ENCODE peak calls at places on chromosomes 1 and 21, in ten cellular contexts. One of them, this sample, is unnamed.

GRCh38 chr21:41630249-41630648 is 122.3 kb upstream of the TMPRSS2 start:
- DNase-seq in left lung: no peak
- DNase-seq in IMR-90: peak; percentile 100
- DNase-seq in K562: no peak
- DNase-seq in GM06990: no peak
- DNase-seq in heart left ventricle: no peak
- DNase-seq in psoas muscle: peak; percentile 37
- DNase-seq in thoracic aorta: no peak
- DNase-seq in astrocyte: peak; percentile 100
- DNase-seq in heart right ventricle: no peak
- DNase-seq in this sample: peak; percentile 97

GRCh38 chr1:240282061-240282830 is 190.6 kb downstream of the FMN2 start:
- DNase-seq in left lung: no peak
- DNase-seq in heart left ventricle: no peak
- DNase-seq in heart right ventricle: no peak
- DNase-seq in IMR-90: peak; percentile 45
- DNase-seq in thoracic aorta: no peak
- DNase-seq in K562: no peak
- DNase-seq in astrocyte: no peak
- DNase-seq in psoas muscle: no peak
- DNase-seq in GM06990: no peak
- DNase-seq in this sample: no peak

GRCh38 chr1:71043061-71043460 is 4.6 kb downstream of the PTGER3 start:
- DNase-seq in IMR-90: no peak
- DNase-seq in astrocyte: no peak
- DNase-seq in heart left ventricle: no peak
- DNase-seq in heart right ventricle: no peak
- DNase-seq in GM06990: no peak
- DNase-seq in thoracic aorta: no peak
- DNase-seq in left lung: no peak
- DNase-seq in K562: no peak
- DNase-seq in psoas muscle: no peak
- DNase-seq in this sample: no peak

GRCh38 chr1:54317084-54317483 is 89.1 kb downstream of the SSBP3 start:
- DNase-seq in IMR-90: peak; percentile 42
- DNase-seq in GM06990: no peak
- DNase-seq in astrocyte: no peak
- DNase-seq in heart left ventricle: no peak
- DNase-seq in K562: no peak
- DNase-seq in heart right ventricle: no peak
- DNase-seq in left lung: no peak
- DNase-seq in psoas muscle: no peak
- DNase-seq in thoracic aorta: no peak
- DNase-seq in this sample: no peak

GRCh38 chr1:50857702-50858101 is 102.4 kb downstream of the FAF1 start:
- DNase-seq in astrocyte: no peak
- DNase-seq in heart left ventricle: no peak
- DNase-seq in K562: no peak
- DNase-seq in IMR-90: no peak
- DNase-seq in left lung: no peak
- DNase-seq in heart right ventricle: no peak
- DNase-seq in thoracic aorta: no peak
- DNase-seq in GM06990: no peak
- DNase-seq in psoas muscle: no peak
- DNase-seq in this sample: no peak

GRCh38 chr21:14917762-14918161 is 147.0 kb downstream of the NRIP1 start:
- DNase-seq in thoracic aorta: no peak
- DNase-seq in IMR-90: no peak
- DNase-seq in GM06990: no peak
- DNase-seq in heart right ventricle: no peak
- DNase-seq in heart left ventricle: no peak
- DNase-seq in left lung: no peak
- DNase-seq in astrocyte: no peak
- DNase-seq in K562: no peak
- DNase-seq in psoas muscle: no peak
- DNase-seq in this sample: no peak

GRCh38 chr1:24373044-24373443 is 40.5 kb downstream of the STPG1 start:
- DNase-seq in K562: no peak
- DNase-seq in heart left ventricle: no peak
- DNase-seq in thoracic aorta: no peak
- DNase-seq in GM06990: peak; percentile 72
- DNase-seq in heart right ventricle: no peak
- DNase-seq in IMR-90: no peak
- DNase-seq in astrocyte: no peak
- DNase-seq in psoas muscle: no peak
- DNase-seq in left lung: no peak
- DNase-seq in this sample: no peak

GRCh38 chr1:179124866-179125265 is 43.0 kb downstream of the TOR3A start:
- DNase-seq in GM06990: no peak
- DNase-seq in heart right ventricle: no peak
- DNase-seq in heart left ventricle: no peak
- DNase-seq in IMR-90: peak; percentile 78
- DNase-seq in left lung: no peak
- DNase-seq in K562: no peak
- DNase-seq in thoracic aorta: no peak
- DNase-seq in psoas muscle: no peak
- DNase-seq in astrocyte: peak; percentile 76
- DNase-seq in this sample: no peak

GRCh38 chr1:23422313-23422877 is 2.2 kb downstream of the TCEA3 start:
- DNase-seq in heart left ventricle: peak; percentile 82
- DNase-seq in IMR-90: peak; percentile 82
- DNase-seq in psoas muscle: peak; percentile 73
- DNase-seq in left lung: no peak
- DNase-seq in heart right ventricle: peak; percentile 80
- DNase-seq in astrocyte: peak; percentile 67
- DNase-seq in thoracic aorta: peak; percentile 41
- DNase-seq in GM06990: no peak
- DNase-seq in K562: peak; percentile 82
- DNase-seq in this sample: no peak

DNA sequence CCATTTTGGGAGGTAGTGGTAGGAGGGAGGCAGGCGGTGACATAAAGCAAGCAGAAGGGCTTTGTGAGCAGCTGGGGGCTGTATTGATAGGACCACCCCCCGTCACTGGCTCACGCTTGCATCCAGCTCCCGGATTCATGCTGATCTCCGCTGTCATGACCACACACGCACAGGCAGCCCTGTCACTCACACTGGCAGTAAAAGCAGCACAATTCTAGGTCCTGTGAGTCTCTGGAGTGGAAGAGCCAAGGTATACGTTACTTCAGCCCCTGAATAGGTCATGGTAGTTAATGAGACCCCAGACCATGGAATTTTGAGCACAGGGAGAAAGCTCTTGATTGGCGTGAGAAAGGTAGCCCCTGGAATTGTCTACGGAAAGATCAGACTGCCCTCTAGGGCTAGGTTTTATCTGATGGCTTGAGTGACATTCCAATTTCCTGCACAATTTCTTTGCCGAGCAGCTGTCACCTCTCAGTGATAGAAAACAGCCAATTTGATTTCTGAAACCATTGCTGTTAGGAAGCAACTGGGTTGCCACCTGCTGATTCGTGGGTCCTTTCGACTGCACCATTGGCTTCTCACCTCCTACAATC is 5.4 kb downstream of the OR2B11 start:
- DNase-seq in IMR-90: no peak
- DNase-seq in K562: no peak
- DNase-seq in heart right ventricle: no peak
- DNase-seq in left lung: no peak
- DNase-seq in GM06990: no peak
- DNase-seq in psoas muscle: no peak
- DNase-seq in astrocyte: no peak
- DNase-seq in thoracic aorta: no peak
- DNase-seq in heart left ventricle: no peak
- DNase-seq in this sample: no peak
- TF ChIP-seq CTCF in IMR-90: no peak
- TF ChIP-seq CTCF in K562: no peak
- TF ChIP-seq CTCF in heart right ventricle: no peak
- TF ChIP-seq CTCF in left lung: no peak
- TF ChIP-seq CTCF in GM06990: no peak
- TF ChIP-seq CTCF in psoas muscle: no peak
- TF ChIP-seq CTCF in astrocyte: no peak
- TF ChIP-seq CTCF in thoracic aorta: no peak
- TF ChIP-seq CTCF in heart left ventricle: no peak
- TF ChIP-seq CTCF in this sample: no peak

GRCh38 chr1:98121661-98122060 is 200.8 kb upstream of the DPYD start:
- DNase-seq in thoracic aorta: no peak
- DNase-seq in left lung: no peak
- DNase-seq in heart left ventricle: no peak
- DNase-seq in astrocyte: peak; percentile 23
- DNase-seq in IMR-90: peak; percentile 52
- DNase-seq in K562: no peak
- DNase-seq in psoas muscle: no peak
- DNase-seq in GM06990: no peak
- DNase-seq in heart right ventricle: no peak
- DNase-seq in this sample: no peak

GRCh38 chr1:98130406-98130805 is 209.6 kb upstream of the DPYD start:
- DNase-seq in astrocyte: no peak
- DNase-seq in heart left ventricle: no peak
- DNase-seq in thoracic aorta: no peak
- DNase-seq in heart right ventricle: no peak
- DNase-seq in K562: no peak
- DNase-seq in GM06990: no peak
- DNase-seq in psoas muscle: no peak
- DNase-seq in left lung: no peak
- DNase-seq in IMR-90: peak; percentile 35
- DNase-seq in this sample: no peak

GRCh38 chr1:98129486-98129885 is 208.7 kb upstream of the DPYD start:
- DNase-seq in psoas muscle: no peak
- DNase-seq in IMR-90: no peak
- DNase-seq in heart right ventricle: no peak
- DNase-seq in astrocyte: no peak
- DNase-seq in GM06990: no peak
- DNase-seq in heart left ventricle: no peak
- DNase-seq in left lung: no peak
- DNase-seq in K562: no peak
- DNase-seq in thoracic aorta: no peak
- DNase-seq in this sample: no peak

DNA sequence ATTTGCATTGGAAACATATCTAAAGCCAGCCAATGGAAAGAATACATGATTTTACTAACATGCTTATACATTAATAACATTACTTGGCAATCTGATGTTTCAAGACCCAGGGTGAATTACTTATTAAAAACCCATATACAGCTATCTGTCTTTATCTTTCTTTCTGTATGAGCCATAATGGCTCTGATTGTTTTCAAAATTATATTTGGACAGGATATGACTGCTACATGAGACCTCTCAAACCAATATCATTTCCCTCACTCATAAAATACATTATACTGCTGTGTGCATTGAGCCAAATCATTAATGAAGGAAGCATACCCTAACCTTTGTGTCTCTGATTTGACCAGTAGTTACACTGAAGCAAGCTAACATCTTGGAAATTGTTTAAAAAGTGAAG is 205.9 kb upstream of the DPYD start:
- DNase-seq in heart left ventricle: no peak
- DNase-seq in GM06990: no peak
- DNase-seq in IMR-90: no peak
- DNase-seq in K562: no peak
- DNase-seq in thoracic aorta: no peak
- DNase-seq in heart right ventricle: no peak
- DNase-seq in left lung: no peak
- DNase-seq in psoas muscle: no peak
- DNase-seq in astrocyte: no peak
- DNase-seq in this sample: no peak
- H3K4me3 ChIP-seq in heart left ventricle: no peak overlapping the region
- H3K4me3 ChIP-seq in GM06990: no peak overlapping the region
- H3K4me3 ChIP-seq in IMR-90: no peak overlapping the region
- H3K4me3 ChIP-seq in K562: no peak overlapping the region
- H3K4me3 ChIP-seq in thoracic aorta: no peak overlapping the region
- H3K4me3 ChIP-seq in heart right ventricle: no peak overlapping the region
- H3K4me3 ChIP-seq in left lung: no peak overlapping the region
- H3K4me3 ChIP-seq in psoas muscle: no peak overlapping the region
- H3K4me3 ChIP-seq in astrocyte: no peak overlapping the region
- H3K4me3 ChIP-seq in this sample: no peak overlapping the region

DNA sequence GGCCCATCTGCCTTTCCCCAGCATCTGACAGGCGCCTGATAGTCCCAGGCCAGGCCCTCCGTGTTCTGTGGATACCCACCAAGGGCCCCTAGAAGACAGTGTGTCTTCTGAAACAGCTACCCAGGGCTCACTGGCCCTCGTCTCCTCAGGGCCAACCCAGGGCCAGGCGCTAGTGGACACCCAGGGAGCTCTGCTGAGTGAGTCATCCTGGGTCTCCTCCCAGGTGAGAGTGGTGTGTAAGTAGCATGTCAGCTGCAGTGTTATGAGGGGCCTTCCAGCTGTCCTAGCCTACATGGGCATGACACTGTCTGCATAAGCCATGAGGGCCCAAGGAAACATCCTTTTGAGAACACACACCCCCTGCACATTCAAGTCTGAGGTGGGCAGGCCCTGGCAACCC is 36.7 kb downstream of the CHD5 start:
- DNase-seq in astrocyte: no peak
- DNase-seq in heart left ventricle: no peak
- DNase-seq in thoracic aorta: no peak
- DNase-seq in GM06990: no peak
- DNase-seq in IMR-90: no peak
- DNase-seq in heart right ventricle: no peak
- DNase-seq in left lung: no peak
- DNase-seq in psoas muscle: no peak
- DNase-seq in K562: no peak
- DNase-seq in this sample: no peak
- H3K27me3 ChIP-seq in astrocyte: peaks cover 3% of the 10 kb centered on the region
- H3K27me3 ChIP-seq in heart left ventricle: peaks cover 28% of the 10 kb centered on the region
- H3K27me3 ChIP-seq in thoracic aorta: no peaks in the 10 kb centered on the region
- H3K27me3 ChIP-seq in GM06990: no peaks in the 10 kb centered on the region
- H3K27me3 ChIP-seq in IMR-90: peaks cover 44% of the 10 kb centered on the region
- H3K27me3 ChIP-seq in heart right ventricle: peaks cover 34% of the 10 kb centered on the region
- H3K27me3 ChIP-seq in left lung: peaks cover 2% of the 10 kb centered on the region
- H3K27me3 ChIP-seq in psoas muscle: no peaks in the 10 kb centered on the region
- H3K27me3 ChIP-seq in K562: peaks cover 60% of the 10 kb centered on the region
- H3K27me3 ChIP-seq in this sample: peaks cover 6% of the 10 kb centered on the region

GRCh38 chr1:231040019-231040799 is at the start of gene FAM89A:
- DNase-seq in thoracic aorta: no peak
- DNase-seq in GM06990: peak; percentile 28
- DNase-seq in heart right ventricle: peak; percentile 67
- DNase-seq in psoas muscle: peak; percentile 75
- DNase-seq in astrocyte: no peak
- DNase-seq in IMR-90: no peak
- DNase-seq in left lung: peak; percentile 88
- DNase-seq in K562: peak; percentile 97
- DNase-seq in heart left ventricle: peak; percentile 81
- DNase-seq in this sample: no peak
- TF ChIP-seq CTCF in thoracic aorta: no peak
- TF ChIP-seq CTCF in GM06990: no peak
- TF ChIP-seq CTCF in heart right ventricle: no peak
- TF ChIP-seq CTCF in psoas muscle: no peak
- TF ChIP-seq CTCF in astrocyte: no peak
- TF ChIP-seq CTCF in IMR-90: no peak
- TF ChIP-seq CTCF in left lung: no peak
- TF ChIP-seq CTCF in K562: no peak
- TF ChIP-seq CTCF in heart left ventricle: no peak
- TF ChIP-seq CTCF in this sample: no peak

DNA sequence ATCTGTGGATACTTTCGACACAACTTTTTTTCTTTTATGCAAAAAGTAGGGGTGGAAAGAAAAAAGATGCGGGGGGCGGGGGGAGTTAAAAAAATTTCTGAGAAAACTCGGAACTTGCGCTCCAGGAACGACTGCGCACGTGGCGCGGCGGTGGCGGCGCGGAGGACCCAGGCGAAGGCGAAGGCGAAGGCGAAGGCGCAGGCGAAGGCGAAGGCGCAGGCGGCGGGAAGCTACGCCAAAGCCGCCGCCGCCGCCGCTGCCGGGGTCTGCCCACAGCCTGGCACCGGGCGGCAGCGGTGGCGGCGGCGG is 208 bp upstream of the BARHL2 start:
- DNase-seq in astrocyte: no peak
- DNase-seq in GM06990: no peak
- DNase-seq in thoracic aorta: no peak
- DNase-seq in K562: no peak
- DNase-seq in left lung: peak; percentile 66
- DNase-seq in heart left ventricle: no peak
- DNase-seq in psoas muscle: no peak
- DNase-seq in IMR-90: no peak
- DNase-seq in heart right ventricle: no peak
- DNase-seq in this sample: no peak
- H3K4me3 ChIP-seq in astrocyte: no peak overlapping the region
- H3K4me3 ChIP-seq in GM06990: no peak overlapping the region
- H3K4me3 ChIP-seq in thoracic aorta: peak overlapping the region; percentile 51
- H3K4me3 ChIP-seq in K562: peak overlapping the region; percentile 42
- H3K4me3 ChIP-seq in left lung: no peak overlapping the region
- H3K4me3 ChIP-seq in heart left ventricle: no peak overlapping the region
- H3K4me3 ChIP-seq in psoas muscle: peak overlapping the region; percentile 59
- H3K4me3 ChIP-seq in IMR-90: no peak overlapping the region
- H3K4me3 ChIP-seq in heart right ventricle: no peak overlapping the region
- H3K4me3 ChIP-seq in this sample: no peak overlapping the region

This sample was measured in BJ.